ENCODE peak calls at places on chromosomes 2 and 18, in ten cellular contexts. H is fibroblast of lung, S is PC-9, T is mesenchymal stem cell, X is OCI-LY7, O is A549, C is SK-N-SH, G is IMR-90, L is neuronal stem cell, I is hepatocyte. W is an unnamed sample.

GRCh38 chr2:40227200-40227599 is 224.7 kb downstream of the SLC8A1 start:
- DNase-seq in L (no peak), I (no peak), O (no peak), C (no peak), G (peak), H (peak), S (no peak), T (no peak), X (no peak), W (no peak)

GRCh38 chr2:148930046-148930775 is 55.2 kb downstream of the KIF5C start:
- DNase-seq in C (no peak), O (no peak), G (no peak), X (no peak), L (no peak), H (no peak), S (no peak), T (peak), I (peak), W (no peak)

GRCh38 chr2:213862407-213863076 is 548.3 kb upstream of the VWC2L start:
- DNase-seq in S (no peak), H (no peak), I (no peak), L (peak), O (no peak), X (no peak), G (no peak), T (no peak), C (no peak), W (no peak)

GRCh38 chr2:105862843-105863242 is 118.1 kb downstream of the NCK2 start:
- DNase-seq in S (no peak), C (no peak), T (no peak), G (no peak), H (no peak), O (no peak), I (no peak), X (no peak), L (no peak), W (no peak)

GRCh38 chr2:196464311-196464710 is 175.2 kb upstream of the CCDC150 start:
- DNase-seq in L (no peak), S (no peak), O (no peak), I (no peak), H (no peak), G (peak), T (no peak), C (no peak), X (no peak), W (no peak)

GRCh38 chr2:120306091-120306490 is 39.8 kb upstream of the INHBB start:
- DNase-seq in X (no peak), L (no peak), S (no peak), I (no peak), H (no peak), C (no peak), T (no peak), G (no peak), O (no peak), W (no peak)

GRCh38 chr2:198441246-198441645 is 636.9 kb downstream of the PLCL1 start:
- DNase-seq in G (peak), L (no peak), C (no peak), O (no peak), S (peak), H (peak), T (no peak), X (no peak), I (no peak), W (peak)

GRCh38 chr2:230602562-230603230 is 109.9 kb upstream of the CAB39 start:
- DNase-seq in L (no peak), I (no peak), S (no peak), X (peak), C (no peak), O (no peak), G (no peak), T (no peak), H (no peak), W (no peak)

GRCh38 chr2:203740741-203741363 is 34.4 kb downstream of the CD28 start:
- DNase-seq in C (no peak), X (peak), T (no peak), G (peak), S (no peak), L (no peak), H (peak), O (no peak), I (no peak), W (peak)

GRCh38 chr2:162074579-162074922 is 536 bp upstream of the DPP4 start:
- DNase-seq in X (no peak), H (no peak), T (no peak), C (no peak), L (no peak), S (no peak), G (no peak), I (no peak), O (no peak), W (no peak)

GRCh38 chr18:47682876-47683275 is 247.6 kb downstream of the SMAD2 start:
- DNase-seq in T (no peak), S (no peak), O (no peak), G (no peak), X (no peak), H (no peak), L (no peak), C (no peak), I (no peak), W (no peak)

GRCh38 chr18:76602169-76602568 is 107.1 kb upstream of the ZNF516 start:
- DNase-seq in L (no peak), T (no peak), H (no peak), G (no peak), I (no peak), S (no peak), X (no peak), O (no peak), C (no peak), W (no peak)

GRCh38 chr2:161956751-161957150 is 117.3 kb downstream of the DPP4 start:
- DNase-seq in X (no peak), O (no peak), G (no peak), L (no peak), T (no peak), I (no peak), C (no peak), H (no peak), S (no peak), W (no peak)

GRCh38 chr2:219521066-219521880 is 7.0 kb downstream of the ASIC4 start:
- DNase-seq in T (peak), X (no peak), C (peak), H (peak), O (peak), L (no peak), G (peak), S (no peak), I (peak), W (peak)

GRCh38 chr2:200578778-200579177 is 7.0 kb upstream of the AOX1 start:
- DNase-seq in H (peak), L (no peak), I (peak), G (peak), T (peak), O (peak), X (peak), S (no peak), C (no peak), W (peak)

GRCh38 chr18:67400502-67401117 is 115.9 kb downstream of the DSEL start:
- DNase-seq in L (no peak), C (no peak), X (no peak), T (peak), I (no peak), O (no peak), S (no peak), H (peak), G (peak), W (no peak)

GRCh38 chr2:7812231-7812995 is 869.4 kb upstream of the ID2 start:
- DNase-seq in X (no peak), O (no peak), L (no peak), I (no peak), G (peak), C (no peak), T (peak), H (peak), S (no peak), W (no peak)

GRCh38 chr2:133667-134593 is 87.6 kb upstream of the FAM110C start:
- DNase-seq in X (no peak), C (no peak), I (peak), H (no peak), T (no peak), O (no peak), S (no peak), L (no peak), G (no peak), W (no peak)

GRCh38 chr2:233940376-233941276 is 23.5 kb downstream of the TRPM8 start:
- DNase-seq in T (no peak), L (no peak), O (no peak), C (no peak), X (no peak), G (no peak), H (no peak), I (no peak), S (peak), W (no peak)

GRCh38 chr2:1621501-1621900 is 122.8 kb downstream of the PXDN start:
- DNase-seq in G (no peak), I (no peak), L (no peak), X (no peak), T (no peak), C (no peak), O (no peak), S (no peak), H (no peak), W (no peak)

GRCh38 chr2:20217041-20217970 is 7.6 kb downstream of the SDC1 start:
- DNase-seq in T (no peak), H (peak), X (no peak), L (no peak), I (no peak), C (no peak), O (no peak), G (no peak), S (no peak), W (no peak)

GRCh38 chr2:169684135-169684565 is 10.1 kb downstream of the CFAP210 start:
- DNase-seq in T (no peak), H (no peak), C (no peak), G (no peak), L (no peak), O (no peak), X (no peak), I (no peak), S (no peak), W (no peak)

GRCh38 chr18:58867281-58867961 is 2.7 kb downstream of the ZNF532 start:
- DNase-seq in T (no peak), S (no peak), C (no peak), X (no peak), H (peak), I (no peak), O (no peak), L (no peak), G (no peak), W (peak)

GRCh38 chr2:217934321-217935131 is 68.3 kb downstream of the TNS1 start:
- DNase-seq in G (peak), S (no peak), C (no peak), L (no peak), I (no peak), T (peak), O (peak), X (no peak), H (peak), W (no peak)

GRCh38 chr18:66432636-66433035 is 171.3 kb downstream of the CDH19 start:
- DNase-seq in O (no peak), T (no peak), X (no peak), I (no peak), C (no peak), S (no peak), L (no peak), G (no peak), H (no peak), W (no peak)

GRCh38 chr2:142946941-142947340 is 69.5 kb downstream of the KYNU start:
- DNase-seq in G (peak), O (no peak), S (no peak), X (no peak), I (no peak), L (no peak), H (peak), C (no peak), T (no peak), W (no peak)

GRCh38 chr2:150190546-150190945 is 296.9 kb downstream of the RND3 start:
- DNase-seq in G (no peak), H (no peak), S (no peak), T (no peak), C (no peak), L (no peak), X (no peak), O (no peak), I (no peak), W (no peak)

GRCh38 chr2:156778916-156779315 is 342.7 kb downstream of the GPD2 start:
- DNase-seq in S (no peak), H (no peak), X (no peak), I (peak), O (no peak), L (no peak), G (no peak), T (no peak), C (no peak), W (no peak)

GRCh38 chr2:66437601-66438497 is 2.9 kb downstream of the MEIS1 start:
- DNase-seq in O (no peak), X (no peak), I (peak), T (peak), L (no peak), G (no peak), C (peak), S (no peak), H (peak), W (peak)

GRCh38 chr2:199495147-199495546 is 37.4 kb upstream of the SATB2 start:
- DNase-seq in H (no peak), X (no peak), C (no peak), I (no peak), G (no peak), L (no peak), O (no peak), T (no peak), S (no peak), W (no peak)

GRCh38 chr2:187390891-187391290 is 57.2 kb downstream of the CALCRL start:
- DNase-seq in X (no peak), O (peak), S (peak), T (peak), G (peak), C (no peak), L (no peak), H (peak), I (no peak), W (no peak)

GRCh38 chr2:224039080-224039769 is at the start of gene SERPINE2:
- DNase-seq in G (peak), S (peak), X (no peak), T (peak), L (peak), C (peak), H (peak), O (peak), I (peak), W (peak)
- H3K4me2 ChIP-seq in G (peak), S (peak), X (peak), T (peak), L (peak), C (peak), H (peak), O (peak), I (peak), W (peak)

DNA sequence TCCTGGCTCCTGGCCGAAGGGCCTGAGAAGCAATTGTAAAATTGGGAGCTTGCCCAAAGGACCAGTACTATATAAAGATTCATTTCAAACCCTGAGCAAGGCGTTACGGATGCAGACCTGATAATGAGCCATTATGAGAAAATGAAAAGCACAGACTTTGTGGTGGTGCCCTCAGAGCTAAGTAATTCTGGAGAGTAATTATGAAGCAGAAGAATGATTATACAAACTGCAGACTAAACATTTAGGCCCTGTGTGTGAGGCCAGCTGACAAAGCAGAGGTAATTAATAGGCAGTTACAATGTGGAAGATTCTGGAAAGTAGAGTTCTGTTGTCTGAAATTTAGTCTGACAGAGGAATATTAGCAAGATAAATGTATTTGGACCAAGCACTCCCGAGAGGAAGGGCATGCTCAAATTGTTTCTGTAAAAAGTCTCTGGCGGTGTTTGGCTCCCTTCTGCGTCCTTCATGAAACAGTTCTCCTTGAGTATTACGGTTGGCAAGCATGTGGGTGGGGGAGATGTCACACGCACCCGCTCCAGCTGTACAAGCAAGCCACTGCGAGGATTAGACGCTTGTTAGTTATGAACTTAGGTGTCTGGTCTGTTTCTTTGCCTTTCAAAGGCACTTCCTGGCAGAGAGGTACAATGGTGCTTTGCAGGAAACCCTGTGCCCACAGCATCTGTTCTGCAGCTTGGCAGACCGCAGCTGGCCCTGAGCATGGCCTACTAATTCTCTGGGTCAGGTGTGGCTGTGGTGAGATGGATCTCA is 45.5 kb downstream of the CDC42EP3 start:
- DNase-seq in C (no peak), H (peak), S (no peak), G (peak), X (peak), L (no peak), T (peak), O (no peak), I (no peak), W (no peak)
- H3K4me2 ChIP-seq in C (no peak), H (no peak), S (no peak), G (peak), X (no peak), L (no peak), T (no peak), O (no peak), I (no peak), W (no peak)

GRCh38 chr2:226045090-226045489 is 645.6 kb downstream of the NYAP2 start:
- DNase-seq in I (no peak), G (no peak), X (no peak), O (no peak), S (no peak), C (no peak), T (no peak), H (no peak), L (no peak), W (no peak)

GRCh38 chr2:226048625-226049024 is 649.1 kb downstream of the NYAP2 start:
- DNase-seq in C (no peak), T (peak), S (peak), X (no peak), H (peak), O (peak), L (no peak), G (peak), I (peak), W (peak)

GRCh38 chr2:226052772-226053416 is 653.4 kb downstream of the NYAP2 start:
- DNase-seq in C (no peak), H (no peak), I (no peak), O (no peak), L (no peak), G (no peak), S (no peak), T (no peak), X (no peak), W (no peak)

GRCh38 chr2:226050822-226051221 is 651.3 kb downstream of the NYAP2 start:
- DNase-seq in O (no peak), C (no peak), I (no peak), X (no peak), T (no peak), S (no peak), G (no peak), L (no peak), H (peak), W (no peak)
- H3K4me2 ChIP-seq in O (no peak), C (no peak), I (no peak), X (no peak), T (no peak), S (no peak), G (no peak), L (no peak), H (no peak), W (no peak)

DNA sequence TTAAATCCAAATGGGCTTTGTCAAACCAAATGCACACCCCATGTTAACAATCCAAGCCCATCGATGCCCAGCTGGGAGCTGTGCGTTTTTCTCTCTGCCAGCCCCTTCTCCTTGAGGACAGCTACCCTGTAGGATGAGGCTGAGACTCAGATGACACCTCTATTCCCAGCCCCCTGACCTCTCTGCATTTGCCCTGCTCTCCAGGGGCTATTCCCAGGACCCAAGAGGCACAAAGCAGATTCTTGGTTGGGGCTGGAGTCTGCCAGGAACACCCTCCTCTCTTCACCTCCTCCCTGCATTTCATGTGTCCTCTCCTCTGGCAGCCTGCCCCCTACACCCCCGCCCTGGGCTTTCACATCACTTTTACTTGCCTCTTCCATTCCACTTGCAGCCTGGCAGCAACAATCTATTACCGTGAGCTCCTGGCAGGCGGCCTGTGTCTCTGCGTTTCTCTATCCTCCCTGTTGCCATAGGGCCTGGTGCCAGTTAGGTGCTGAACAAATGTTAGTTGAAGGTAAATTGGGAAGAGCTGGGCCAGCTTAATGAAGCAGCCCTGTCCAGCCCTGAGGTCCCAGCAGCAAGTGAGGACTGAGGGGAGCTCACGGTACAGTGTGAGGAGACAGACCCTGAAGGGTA is 51.8 kb downstream of the ADD2 start:
- DNase-seq in S (no peak), T (no peak), I (no peak), C (no peak), X (no peak), O (no peak), H (no peak), L (no peak), G (no peak), W (no peak)
- H3K4me2 ChIP-seq in S (no peak), T (no peak), I (no peak), C (no peak), X (no peak), O (no peak), H (no peak), L (no peak), G (no peak), W (no peak)

DNA sequence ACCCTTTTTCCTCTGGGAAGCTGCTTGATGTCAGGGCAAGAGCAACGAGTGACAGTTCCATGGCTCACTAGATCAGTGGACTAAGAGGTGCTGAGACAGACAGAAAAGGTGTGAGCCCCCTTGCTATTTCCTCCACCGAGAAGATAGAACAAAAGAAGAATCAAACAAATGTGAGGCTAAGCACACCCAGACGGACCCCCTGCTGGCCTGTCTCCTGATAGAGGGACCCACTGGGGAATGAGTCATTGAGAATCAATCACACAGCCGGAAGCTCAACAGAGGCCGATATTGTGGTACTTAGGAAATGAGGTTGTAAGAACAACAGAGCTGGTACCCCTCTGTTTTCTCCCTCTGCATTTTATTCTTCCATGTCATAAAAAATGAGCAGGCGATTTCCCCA is 89.8 kb upstream of the TEX51 start:
- DNase-seq in X (no peak), H (no peak), I (no peak), G (no peak), O (no peak), C (no peak), S (peak), L (no peak), T (no peak), W (peak)
- H3K4me2 ChIP-seq in X (no peak), H (no peak), I (no peak), G (no peak), O (no peak), C (no peak), S (no peak), L (no peak), T (no peak), W (no peak)

DNA sequence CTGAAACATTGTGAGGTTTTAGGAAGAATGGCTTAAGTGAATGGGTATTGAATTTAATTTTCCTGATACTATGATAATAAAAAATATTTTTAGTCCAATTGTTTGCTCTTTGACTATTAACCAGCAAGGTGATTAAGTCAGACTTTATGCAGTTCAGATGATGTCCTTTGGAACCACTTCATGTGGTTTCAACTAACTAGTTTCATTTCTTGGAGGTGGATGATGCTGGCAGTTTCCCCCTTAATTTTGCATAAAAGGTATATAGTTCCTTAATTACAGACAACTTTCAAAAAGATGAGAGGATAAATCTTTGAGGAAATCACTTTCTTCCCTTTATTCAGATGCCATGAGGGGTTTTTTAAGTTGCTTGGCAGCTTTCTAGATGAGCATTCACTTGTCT is 223.1 kb downstream of the PHLPP1 start:
- DNase-seq in C (no peak), T (no peak), I (no peak), O (no peak), H (no peak), G (no peak), X (peak), L (no peak), S (no peak), W (no peak)
- H3K4me2 ChIP-seq in C (no peak), T (no peak), I (no peak), O (peak), H (peak), G (no peak), X (peak), L (no peak), S (no peak), W (no peak)

W was measured in mesendoderm.